ENCODE peak calls at places on chromosome 15, in five cellular contexts. I, X, O, B and J are unnamed samples.

GRCh38 chr15:46917853-46918252 is 799.5 kb upstream of the SEMA6D start:
- DNase-seq in O (no peak), I (no peak), B (no peak), X (no peak), J (no peak)

GRCh38 chr15:75646944-75647364 is 758 bp upstream of the SNX33 start:
- DNase-seq in O (peak), I (no peak), B (no peak), X (peak), J (no peak)

GRCh38 chr15:92665100-92665555 is 9.6 kb upstream of the FAM174B start:
- DNase-seq in B (no peak), X (no peak), I (peak), O (no peak), J (no peak)

GRCh38 chr15:77966540-77967290 is 110.8 kb downstream of the TBC1D2B start:
- DNase-seq in X (peak), I (peak), O (peak), B (no peak), J (no peak)

GRCh38 chr15:85533949-85534543 is 153.6 kb downstream of the AKAP13 start:
- DNase-seq in I (no peak), B (no peak), X (no peak), O (no peak), J (no peak)

GRCh38 chr15:42150246-42150970 is 6.0 kb downstream of the PLA2G4F start:
- DNase-seq in O (no peak), B (no peak), X (no peak), I (no peak), J (no peak)

GRCh38 chr15:64361259-64361658 is 5.3 kb upstream of the CSNK1G1 start:
- DNase-seq in I (no peak), O (no peak), B (no peak), X (no peak), J (no peak)

GRCh38 chr15:33675246-33675645 is 293.1 kb upstream of the CHRM5 start:
- DNase-seq in I (no peak), O (no peak), B (no peak), X (peak), J (no peak)

GRCh38 chr15:62209322-62209721 is 44.2 kb upstream of the C2CD4B start:
- DNase-seq in B (no peak), I (no peak), X (no peak), O (no peak), J (no peak)

GRCh38 chr15:38627684-38628277 is 63.2 kb upstream of the RASGRP1 start:
- DNase-seq in B (no peak), X (no peak), I (no peak), O (no peak), J (no peak)

GRCh38 chr15:52095597-52096262 is 16.8 kb downstream of the BCL2L10 start:
- DNase-seq in I (peak), B (no peak), X (no peak), O (no peak), J (no peak)

GRCh38 chr15:66876423-66876730 is 174.3 kb downstream of the SMAD6 start:
- DNase-seq in O (no peak), B (no peak), X (no peak), I (no peak), J (no peak)

GRCh38 chr15:38624248-38625214 is 59.9 kb upstream of the RASGRP1 start:
- DNase-seq in B (no peak), X (no peak), O (no peak), I (peak), J (no peak)

GRCh38 chr15:62475595-62475994 is 310.5 kb upstream of the C2CD4B start:
- DNase-seq in B (no peak), X (no peak), O (no peak), I (no peak), J (no peak)

GRCh38 chr15:29093696-29094343 is 175.8 kb downstream of the NSMCE3 start:
- DNase-seq in X (no peak), B (no peak), I (no peak), O (no peak), J (peak)

GRCh38 chr15:95262866-95263564 is 1031.7 kb downstream of the MCTP2 start:
- DNase-seq in I (peak), O (no peak), B (no peak), X (no peak), J (no peak)

GRCh38 chr15:85504739-85505676 is 124.6 kb downstream of the AKAP13 start:
- DNase-seq in O (no peak), X (peak), B (no peak), I (peak), J (no peak)

GRCh38 chr15:63596666-63597032 is 538 bp upstream of the FBXL22 start:
- DNase-seq in I (peak), B (no peak), X (no peak), O (no peak), J (no peak)

GRCh38 chr15:31036783-31037182 is 45.4 kb upstream of the MTMR10 start:
- DNase-seq in O (no peak), X (no peak), B (no peak), I (no peak), J (no peak)

GRCh38 chr15:76058714-76059319 is 968 bp upstream of the TMEM266 start:
- DNase-seq in X (peak), I (peak), O (no peak), B (no peak), J (no peak)

GRCh38 chr15:77692614-77693013 is 59.9 kb upstream of the LINGO1 start:
- DNase-seq in I (no peak), X (no peak), B (no peak), O (no peak), J (no peak)

GRCh38 chr15:75811616-75812015 is 31.6 kb upstream of the UBE2Q2 start:
- DNase-seq in O (no peak), I (no peak), B (no peak), X (no peak), J (no peak)

GRCh38 chr15:42286445-42287029 is 13.3 kb upstream of the TMEM87A start:
- DNase-seq in X (no peak), O (no peak), I (peak), B (no peak), J (no peak)

GRCh38 chr15:78018445-78018844 is 59.1 kb downstream of the TBC1D2B start:
- DNase-seq in O (no peak), I (no peak), X (no peak), B (no peak), J (no peak)

GRCh38 chr15:39154776-39155175 is 426.1 kb upstream of the THBS1 start:
- DNase-seq in B (no peak), I (no peak), X (no peak), O (no peak), J (no peak)

GRCh38 chr15:41981373-41982132 is 9.2 kb upstream of the EHD4 start:
- DNase-seq in X (no peak), B (no peak), I (peak), O (no peak), J (no peak)

GRCh38 chr15:69304176-69304533 is 5.4 kb downstream of the PAQR5 start:
- DNase-seq in B (no peak), X (no peak), O (peak), I (peak), J (no peak)

GRCh38 chr15:72838311-72838731 is 54.8 kb upstream of the ADPGK start:
- DNase-seq in O (no peak), X (no peak), I (no peak), B (no peak), J (no peak)

GRCh38 chr15:92226020-92226612 is 167.6 kb upstream of the ST8SIA2 start:
- DNase-seq in X (peak), B (no peak), I (no peak), O (no peak), J (no peak)

GRCh38 chr15:64017082-64017588 is 29.1 kb downstream of the DAPK2 start:
- DNase-seq in X (no peak), B (no peak), O (no peak), I (peak), J (no peak)

GRCh38 chr15:43991235-43991634 is 164.4 kb downstream of the WDR76 start:
- DNase-seq in B (no peak), O (no peak), I (no peak), X (no peak), J (no peak)

GRCh38 chr15:80932989-80933388 is 56.6 kb downstream of the MESD start:
- DNase-seq in O (no peak), X (no peak), B (no peak), I (peak), J (peak)

GRCh38 chr15:91311986-91312385 is 211.9 kb downstream of the SV2B start:
- DNase-seq in B (no peak), O (no peak), I (no peak), X (no peak), J (no peak)

GRCh38 chr15:80755884-80756283 is 23.3 kb upstream of the CEMIP start:
- DNase-seq in I (no peak), O (no peak), X (no peak), B (no peak), J (no peak)

GRCh38 chr15:74172751-74173544 is 562 bp upstream of the ISLR start:
- DNase-seq in I (peak), B (no peak), X (no peak), O (no peak), J (no peak)

GRCh38 chr15:100663066-100663465 is 60.7 kb downstream of the ASB7 start:
- DNase-seq in I (peak), O (no peak), X (no peak), B (no peak), J (no peak)
- TF ChIP-seq CTCF in I (peak), O (no peak), X (no peak), B (no peak), J (peak)

DNA sequence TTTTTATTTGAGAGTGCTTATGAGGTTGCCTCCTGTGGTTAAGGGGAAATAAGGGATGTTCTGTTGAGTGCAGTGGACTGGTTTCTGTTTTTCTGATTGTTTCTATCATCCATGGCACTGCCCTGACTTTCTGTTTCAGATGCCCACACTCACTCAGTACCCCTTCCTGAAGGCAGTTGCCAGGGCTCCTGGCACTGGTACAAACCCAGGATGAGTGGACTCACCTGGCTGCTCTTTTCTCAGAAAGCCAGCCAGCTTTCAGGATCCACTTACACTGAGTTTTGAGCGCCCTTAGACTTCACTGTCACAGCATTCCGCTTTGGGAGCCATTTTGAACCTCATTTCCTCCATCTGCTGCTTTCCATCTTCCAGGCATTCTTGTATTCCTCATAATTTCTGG is 55.9 kb upstream of the ADAMTSL3 start:
- DNase-seq in X (no peak), B (no peak), O (no peak), I (no peak), J (no peak)
- TF ChIP-seq CTCF in X (no peak), B (no peak), O (no peak), I (no peak), J (no peak)

DNA sequence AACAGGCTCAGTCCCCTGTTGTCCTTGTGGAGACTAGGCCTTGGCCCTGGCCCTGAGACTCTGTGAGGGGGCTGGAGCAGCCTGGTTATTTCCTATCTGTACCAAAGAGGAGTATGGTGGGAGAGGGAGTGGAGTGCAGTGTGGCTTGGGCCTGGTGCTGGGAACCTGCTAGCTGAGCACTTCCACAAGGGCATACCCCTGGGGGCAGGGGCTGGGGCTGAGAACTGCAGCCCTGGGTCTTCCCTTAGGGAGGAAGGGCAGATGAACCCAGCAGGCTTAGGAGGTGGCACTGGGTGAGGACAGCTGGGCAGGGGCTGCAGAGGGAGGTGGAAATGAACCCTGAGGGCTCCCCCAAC is 3.5 kb upstream of the CHST14 start:
- DNase-seq in O (peak), X (no peak), I (no peak), B (no peak), J (peak)
- TF ChIP-seq CTCF in O (no peak), X (no peak), I (no peak), B (no peak), J (no peak)

GRCh38 chr15:71011503-71012155 is 103.6 kb upstream of the THSD4 start:
- DNase-seq in B (no peak), X (no peak), O (no peak), I (peak), J (no peak)
- TF ChIP-seq CTCF in B (no peak), X (peak), O (peak), I (peak), J (peak)

GRCh38 chr15:36810656-36811449 is 231.4 kb downstream of the CDIN1 start:
- DNase-seq in O (no peak), I (no peak), X (no peak), B (no peak), J (no peak)
- TF ChIP-seq CTCF in O (peak), I (no peak), X (peak), B (no peak), J (peak)

GRCh38 chr15:45187578-45187893 is 230 bp downstream of the SHF start:
- DNase-seq in I (no peak), B (no peak), O (no peak), X (no peak), J (no peak)

GRCh38 chr15:45185903-45186770 is 1.6 kb downstream of the SHF start:
- DNase-seq in B (no peak), X (peak), O (no peak), I (peak), J (no peak)

GRCh38 chr15:45187894-45188830 is at the start of gene SHF:
- DNase-seq in O (no peak), X (peak), I (peak), B (peak), J (no peak)

GRCh38 chr15:45185069-45185779 is 2.5 kb downstream of the SHF start:
- DNase-seq in X (peak), B (no peak), I (no peak), O (no peak), J (no peak)

GRCh38 chr15:45186771-45187577 is 792 bp downstream of the SHF start:
- DNase-seq in B (no peak), X (peak), O (no peak), I (no peak), J (no peak)
- TF ChIP-seq CTCF in B (no peak), X (no peak), O (no peak), I (no peak), J (no peak)

GRCh38 chr15:49620658-49621326 is at the start of the genes DTWD1 and FAM227B:
- DNase-seq in I (peak), X (peak), O (peak), B (peak), J (peak)

GRCh38 chr15:49621327-49622210 is 721 bp downstream of the DTWD1 start:
- DNase-seq in I (peak), X (no peak), B (no peak), O (no peak), J (no peak)

GRCh38 chr15:49619226-49619625 is 1.4 kb downstream of the FAM227B start:
- DNase-seq in I (no peak), O (no peak), B (no peak), X (no peak), J (no peak)

GRCh38 chr15:49622561-49622960 is 1.7 kb downstream of the DTWD1 start:
- DNase-seq in I (peak), O (no peak), B (no peak), X (no peak), J (no peak)

GRCh38 chr15:49620174-49620573 is 444 bp downstream of the FAM227B start:
- DNase-seq in I (peak), B (no peak), O (no peak), X (peak), J (no peak)
- TF ChIP-seq CTCF in I (no peak), B (no peak), O (peak), X (no peak), J (peak)